ENCODE peak calls at places on chromosomes 6 and 20, in ten cellular contexts. K, Y, L, H, R, Z, Q, J, U and I are unnamed samples.

GRCh38 chr6:151763303-151763702 is 44.2 kb upstream of the ESR1 start:
- DNase-seq in K (no peak), Y (no peak), L (peak; percentile 67), H (no peak), R (peak; percentile 6), Z (no peak), Q (no peak), J (peak; percentile 57), U (peak; percentile 52), I (peak; percentile 45)

GRCh38 chr20:4667371-4667773 is 54.3 kb upstream of the PRND start:
- DNase-seq in K (no peak), Y (no peak), L (no peak), H (no peak), R (no peak), Z (no peak), Q (no peak), J (peak; percentile 41), U (no peak), I (no peak)

GRCh38 chr6:10404799-10405524 is 9.9 kb downstream of the TFAP2A start:
- DNase-seq in K (no peak), Y (no peak), L (no peak), H (no peak), R (no peak), Z (no peak), Q (no peak), J (no peak), U (no peak), I (no peak)

GRCh38 chr6:151544453-151544852 is 50.6 kb downstream of the CCDC170 start:
- DNase-seq in K (no peak), Y (no peak), L (no peak), H (no peak), R (no peak), Z (no peak), Q (no peak), J (no peak), U (no peak), I (no peak)

GRCh38 chr6:25370175-25371036 is 91.2 kb downstream of the CARMIL1 start:
- DNase-seq in K (no peak), Y (no peak), L (no peak), H (no peak), R (no peak), Z (no peak), Q (no peak), J (no peak), U (no peak), I (no peak)

GRCh38 chr20:10508060-10508459 is 73.0 kb downstream of the SLX4IP start:
- DNase-seq in K (no peak), Y (peak; percentile 89), L (peak; percentile 53), H (peak; percentile 56), R (no peak), Z (no peak), Q (no peak), J (peak; percentile 44), U (no peak), I (peak; percentile 5)

GRCh38 chr6:1540864-1541521 is 68.7 kb upstream of the FOXC1 start:
- DNase-seq in K (no peak), Y (no peak), L (no peak), H (no peak), R (no peak), Z (no peak), Q (no peak), J (no peak), U (no peak), I (no peak)

GRCh38 chr6:149895702-149896310 is 2.1 kb downstream of the RAET1E start:
- DNase-seq in K (no peak), Y (peak; percentile 90), L (peak; percentile 72), H (peak; percentile 74), R (peak; percentile 48), Z (no peak), Q (no peak), J (peak; percentile 46), U (peak; percentile 53), I (peak; percentile 72)

GRCh38 chr6:36964349-36964748 is 9.8 kb downstream of the PI16 start:
- DNase-seq in K (no peak), Y (no peak), L (no peak), H (no peak), R (no peak), Z (no peak), Q (no peak), J (no peak), U (no peak), I (no peak)

GRCh38 chr6:35425284-35425683 is 26.9 kb upstream of the FANCE start:
- DNase-seq in K (no peak), Y (no peak), L (peak; percentile 97), H (no peak), R (peak; percentile 91), Z (no peak), Q (no peak), J (peak; percentile 89), U (peak; percentile 91), I (peak; percentile 92)

GRCh38 chr6:12911387-12911960 is 194.9 kb downstream of the PHACTR1 start:
- DNase-seq in K (peak; percentile 37), Y (no peak), L (peak; percentile 63), H (no peak), R (no peak), Z (no peak), Q (peak; percentile 28), J (peak; percentile 70), U (peak; percentile 4), I (peak; percentile 53)

GRCh38 chr20:54132612-54133433 is 41.0 kb downstream of the CYP24A1 start:
- DNase-seq in K (no peak), Y (no peak), L (peak; percentile 99), H (peak; percentile 50), R (peak; percentile 93), Z (no peak), Q (no peak), J (peak; percentile 98), U (peak; percentile 96), I (peak; percentile 98)

GRCh38 chr6:41779793-41780622 is at the start of gene FRS3:
- DNase-seq in K (peak; percentile 91), Y (peak; percentile 100), L (peak; percentile 92), H (peak; percentile 99), R (peak; percentile 91), Z (peak; percentile 99), Q (peak; percentile 97), J (peak; percentile 97), U (peak; percentile 84), I (peak; percentile 91)

GRCh38 chr20:33570743-33571142 is 80.8 kb downstream of the CBFA2T2 start:
- DNase-seq in K (no peak), Y (no peak), L (no peak), H (no peak), R (no peak), Z (no peak), Q (peak; percentile 56), J (no peak), U (no peak), I (no peak)

GRCh38 chr6:81401970-81402690 is 350.4 kb downstream of the TENT5A start:
- DNase-seq in K (no peak), Y (no peak), L (peak; percentile 75), H (no peak), R (no peak), Z (no peak), Q (no peak), J (peak; percentile 61), U (peak; percentile 22), I (peak; percentile 65)

GRCh38 chr6:108782231-108783041 is 65.8 kb upstream of the ARMC2 start:
- DNase-seq in K (peak; percentile 63), Y (peak; percentile 95), L (peak; percentile 73), H (peak; percentile 86), R (peak; percentile 81), Z (peak; percentile 41), Q (peak; percentile 80), J (peak; percentile 85), U (peak; percentile 76), I (peak; percentile 80)

GRCh38 chr6:1698527-1698926 is 88.8 kb downstream of the FOXC1 start:
- DNase-seq in K (no peak), Y (no peak), L (no peak), H (no peak), R (no peak), Z (no peak), Q (no peak), J (no peak), U (no peak), I (no peak)

GRCh38 chr20:1876975-1877603 is 18.1 kb upstream of the SIRPA start:
- DNase-seq in K (peak; percentile 33), Y (no peak), L (no peak), H (no peak), R (peak; percentile 84), Z (no peak), Q (peak; percentile 46), J (no peak), U (no peak), I (no peak)

GRCh38 chr6:167501831-167502385 is 177.0 kb downstream of the TTLL2 start:
- DNase-seq in K (peak; percentile 9), Y (no peak), L (no peak), H (no peak), R (peak; percentile 12), Z (no peak), Q (no peak), J (peak; percentile 29), U (no peak), I (no peak)

GRCh38 chr6:158002951-158003853 is 21.5 kb downstream of the SYNJ2 start:
- DNase-seq in K (no peak), Y (no peak), L (peak; percentile 95), H (no peak), R (no peak), Z (no peak), Q (no peak), J (peak; percentile 90), U (peak; percentile 97), I (peak; percentile 84)

GRCh38 chr6:127462391-127462790 is 3.2 kb upstream of the KIAA0408 start:
- DNase-seq in K (no peak), Y (no peak), L (peak; percentile 6), H (no peak), R (no peak), Z (no peak), Q (no peak), J (no peak), U (no peak), I (no peak)

GRCh38 chr20:25005220-25005619 is 12.7 kb upstream of the APMAP start:
- DNase-seq in K (no peak), Y (peak; percentile 77), L (peak; percentile 64), H (peak; percentile 57), R (no peak), Z (no peak), Q (no peak), J (peak; percentile 28), U (no peak), I (peak; percentile 33)

GRCh38 chr6:31896856-31897611 is 464 bp downstream of the EHMT2 start:
- DNase-seq in K (no peak), Y (no peak), L (no peak), H (no peak), R (no peak), Z (no peak), Q (peak; percentile 36), J (no peak), U (no peak), I (no peak)